ENCODE peak calls at places on chromosomes 13 and 19, in four cellular contexts. Q is K562, G is PC-3, E is tibial artery. X is an unnamed sample. For H3K36me3, the result is how much of the 10 kb centered on the place peaks cover.

GRCh38 chr13:59442946-59443345 is 720.8 kb downstream of the DIAPH3 start:
- DNase-seq in G (no peak), Q (no peak), E (no peak), X (no peak)

GRCh38 chr19:4342421-4343055 is 824 bp upstream of the MPND start:
- DNase-seq in Q (peak), G (peak), E (peak), X (peak)

GRCh38 chr13:44648392-44649117 is 72.4 kb upstream of the TSC22D1 start:
- DNase-seq in Q (peak), E (no peak), G (peak), X (peak)

GRCh38 chr19:53333071-53333465 is 481 bp upstream of the ZNF845 start:
- DNase-seq in E (peak), G (no peak), Q (no peak), X (peak)

GRCh38 chr13:54980651-54981050 is 1952.0 kb downstream of the OLFM4 start:
- DNase-seq in Q (no peak), G (no peak), E (no peak), X (no peak)

GRCh38 chr13:59700281-59700680 is 463.4 kb downstream of the DIAPH3 start:
- DNase-seq in G (no peak), E (no peak), Q (no peak), X (no peak)

GRCh38 chr19:45302416-45302815 is 20.3 kb downstream of the CKM start:
- DNase-seq in G (no peak), E (no peak), Q (no peak), X (no peak)

GRCh38 chr13:105410602-105411001 is 1124.9 kb downstream of the EFNB2 start:
- DNase-seq in E (peak), Q (peak), G (peak), X (peak)

GRCh38 chr19:3682741-3683404 is 17.4 kb downstream of the PIP5K1C start:
- DNase-seq in G (no peak), Q (peak), E (no peak), X (no peak)

GRCh38 chr19:1360818-1361461 is 22.8 kb upstream of the NDUFS7 start:
- DNase-seq in G (no peak), E (peak), Q (no peak), X (peak)

GRCh38 chr13:111213964-111214726 is 99.0 kb downstream of the ARHGEF7 start:
- DNase-seq in G (no peak), Q (no peak), E (peak), X (no peak)

GRCh38 chr19:6828698-6829633 is 56.5 kb downstream of the VAV1 start:
- DNase-seq in G (peak), Q (peak), E (no peak), X (peak)

GRCh38 chr19:33447336-33448158 is 74.0 kb downstream of the CEBPG start:
- DNase-seq in E (no peak), Q (no peak), G (no peak), X (no peak)

GRCh38 chr13:114130708-114131580 is 1.5 kb downstream of the RASA3 start:
- DNase-seq in Q (peak), E (peak), G (peak), X (peak)

GRCh38 chr19:48458016-48458415 is 2.6 kb downstream of the KCNJ14 start:
- DNase-seq in E (no peak), G (no peak), Q (no peak), X (no peak)

GRCh38 chr19:28454083-28454482 is 758.9 kb downstream of the UQCRFS1 start:
- DNase-seq in G (no peak), E (no peak), Q (no peak), X (no peak)

GRCh38 chr19:2246801-2247361 is 2.2 kb upstream of the AMH start:
- DNase-seq in Q (no peak), G (peak), E (no peak), X (no peak)

GRCh38 chr13:29594310-29594709 is 1.2 kb downstream of the SLC7A1 start:
- DNase-seq in E (peak), G (peak), Q (peak), X (peak)

GRCh38 chr19:2398735-2399305 is 28.6 kb downstream of the TIMM13 start:
- DNase-seq in E (no peak), Q (no peak), G (no peak), X (no peak)

GRCh38 chr19:6739884-6740588 is 556 bp downstream of the TRIP10 start:
- DNase-seq in E (no peak), Q (peak), G (no peak), X (no peak)

GRCh38 chr13:50080158-50080855 is 65.1 kb downstream of the KCNRG start:
- DNase-seq in Q (peak), G (no peak), E (peak), X (peak)

GRCh38 chr19:48997972-48998371 is 4.3 kb downstream of the RUVBL2 start:
- DNase-seq in Q (peak), G (peak), E (no peak), X (peak)

GRCh38 chr13:20988909-20989735 is 72.3 kb downstream of the LATS2 start:
- DNase-seq in Q (no peak), G (no peak), E (no peak), X (no peak)

GRCh38 chr19:1975081-1975480 is 34.1 kb downstream of the CSNK1G2 start:
- DNase-seq in Q (no peak), E (no peak), G (no peak), X (no peak)

GRCh38 chr19:15195987-15196682 is 4.7 kb downstream of the NOTCH3 start:
- DNase-seq in Q (no peak), E (no peak), G (peak), X (no peak)

GRCh38 chr19:48569814-48570213 is 17.8 kb downstream of the SULT2B1 start:
- DNase-seq in E (peak), G (no peak), Q (no peak), X (peak)

GRCh38 chr13:39281539-39282150 is 243.4 kb downstream of the NHLRC3 start:
- DNase-seq in Q (no peak), G (no peak), E (no peak), X (peak)

GRCh38 chr19:48400018-48400742 is 6.7 kb downstream of the GRIN2D start:
- DNase-seq in Q (peak), G (peak), E (peak), X (peak)

GRCh38 chr19:29014857-29015436 is 198.0 kb downstream of the UQCRFS1 start:
- DNase-seq in G (no peak), Q (no peak), E (no peak), X (no peak)

GRCh38 chr19:15330801-15331418 is 1.4 kb downstream of the BRD4 start:
- DNase-seq in G (peak), E (no peak), Q (peak), X (no peak)

GRCh38 chr13:52838433-52839107 is 9.9 kb downstream of the PCDH8 start:
- DNase-seq in Q (peak), G (no peak), E (no peak), X (no peak)

GRCh38 chr13:80465321-80465720 is 124.4 kb upstream of the SPRY2 start:
- DNase-seq in E (no peak), G (no peak), Q (no peak), X (no peak)

GRCh38 chr13:51955281-51955771 is 55.9 kb downstream of the ATP7B start:
- DNase-seq in G (peak), Q (peak), E (no peak), X (no peak)

GRCh38 chr13:113918580-113918979 is 54.7 kb upstream of the GAS6 start:
- DNase-seq in G (no peak), E (no peak), Q (no peak), X (no peak)

GRCh38 chr19:17370026-17370587 is 7.0 kb downstream of the PLVAP start:
- DNase-seq in E (no peak), G (no peak), Q (peak), X (no peak)

GRCh38 chr13:24218977-24219376 is 58.5 kb downstream of the SPATA13 start:
- DNase-seq in Q (no peak), E (no peak), G (no peak), X (no peak)

GRCh38 chr19:35032356-35032865 is 2.1 kb downstream of the SCN1B start:
- DNase-seq in Q (no peak), E (no peak), G (no peak), X (no peak)
- H3K4me3 ChIP-seq in Q (no peak), E (no peak), G (no peak), X (no peak)

GRCh38 chr13:31369213-31369612 is 169.4 kb downstream of the B3GLCT start:
- DNase-seq in Q (no peak), E (no peak), G (no peak), X (no peak)
- H3K36me3 ChIP-seq in Q (under half), E (under half), G (under half), X (under half)

GRCh38 chr13:99656092-99656745 is 154.9 kb downstream of the TM9SF2 start:
- DNase-seq in Q (peak), G (peak), E (peak), X (peak)
- H3K4me3 ChIP-seq in Q (no peak), G (peak), E (no peak), X (no peak)

GRCh38 chr19:51694318-51695085 is 1.4 kb downstream of the SPACA6 start:
- DNase-seq in G (no peak), Q (no peak), E (no peak), X (no peak)
- H3K36me3 ChIP-seq in G (half or more), Q (half or more), E (half or more), X (under half)

DNA sequence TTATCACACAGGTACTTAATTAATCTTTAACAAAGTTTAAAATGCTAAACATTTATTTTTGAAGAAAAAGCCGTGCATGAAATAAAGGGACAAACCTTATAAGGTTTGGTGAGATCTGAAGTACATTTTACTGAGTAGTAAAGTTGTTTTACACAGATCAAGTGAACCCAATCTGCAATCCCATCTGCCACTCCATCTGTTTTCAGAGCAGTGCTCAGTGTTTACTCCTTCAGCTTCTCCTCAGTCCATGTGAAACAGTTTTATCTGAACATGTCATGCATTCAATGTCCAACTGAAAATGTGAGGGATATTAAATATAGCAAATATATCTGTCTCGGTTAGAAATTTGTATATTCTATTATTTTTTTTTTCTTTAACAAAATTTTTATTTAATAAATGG is 166.8 kb downstream of the MAB21L1 start:
- DNase-seq in G (no peak), E (no peak), Q (no peak), X (no peak)
- H3K4me3 ChIP-seq in G (no peak), E (no peak), Q (no peak), X (no peak)

GRCh38 chr19:47089767-47090350 is 23.7 kb downstream of the ZC3H4 start:
- DNase-seq in G (no peak), E (no peak), Q (no peak), X (no peak)

GRCh38 chr19:47086280-47086679 is 27.3 kb downstream of the ZC3H4 start:
- DNase-seq in G (no peak), E (no peak), Q (no peak), X (no peak)

GRCh38 chr19:47082493-47082892 is 31.1 kb downstream of the ZC3H4 start:
- DNase-seq in E (no peak), Q (no peak), G (no peak), X (no peak)

GRCh38 chr19:47081095-47081494 is 32.5 kb downstream of the ZC3H4 start:
- DNase-seq in Q (no peak), E (no peak), G (peak), X (no peak)

GRCh38 chr19:47084879-47085439 is 28.6 kb downstream of the ZC3H4 start:
- DNase-seq in Q (no peak), E (no peak), G (no peak), X (no peak)
- H3K36me3 ChIP-seq in Q (half or more), E (half or more), G (under half), X (under half)

DNA sequence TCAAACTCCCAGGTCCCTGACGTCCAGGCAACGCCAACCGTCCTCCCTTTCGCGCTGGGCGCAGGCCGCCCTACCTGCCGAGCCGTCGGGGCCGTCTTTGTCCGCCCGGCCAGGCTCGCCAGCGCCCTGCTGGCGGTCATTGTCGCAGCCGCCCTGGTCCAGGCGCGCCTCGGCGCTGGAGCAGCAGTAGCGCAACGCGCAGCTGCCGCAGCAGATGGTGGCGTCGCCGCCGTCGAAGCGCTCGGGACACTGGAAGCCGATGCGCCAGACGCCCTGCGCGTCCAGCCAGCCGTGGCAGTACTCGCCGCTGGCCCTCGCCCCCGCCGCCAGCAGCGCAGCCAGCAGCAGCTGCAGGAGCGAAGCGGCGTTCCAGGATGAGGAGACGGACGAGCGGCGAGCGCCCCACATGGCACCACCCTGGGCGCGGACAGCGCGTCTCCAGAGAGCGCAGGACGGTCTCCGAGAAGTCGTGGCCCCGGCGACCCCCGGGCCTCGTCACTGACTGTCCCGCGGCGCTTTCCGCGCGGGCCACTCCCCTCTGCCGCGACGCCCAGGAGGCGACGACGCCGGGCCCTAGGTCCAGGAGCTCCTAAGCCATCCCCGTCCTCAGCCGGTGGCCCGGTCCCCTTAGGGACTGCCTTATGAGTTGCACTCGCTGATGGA is 1.1 kb downstream of the SHISA2 start:
- DNase-seq in Q (no peak), E (no peak), G (no peak), X (no peak)
- H3K4me3 ChIP-seq in Q (no peak), E (peak), G (peak), X (no peak)

GRCh38 chr19:21878646-21879045 is 42.7 kb upstream of the ZNF43 start:
- DNase-seq in G (no peak), Q (no peak), E (no peak), X (no peak)
- H3K36me3 ChIP-seq in G (under half), Q (under half), E (under half), X (under half)